ENCODE peak calls at places on chromosomes 12 and 14, in eight cellular contexts. M, I, K, W, O, U, D and G are unnamed samples.

GRCh38 chr14:72721042-72721540 is 172.8 kb downstream of the DPF3 start:
- ATAC-seq in I (no peak), U (no peak), M (no peak), W (no peak), K (no peak), O (no peak), D (no peak), G (no peak)

GRCh38 chr12:52191841-52192791 is at the start of gene KRT80:
- ATAC-seq in D (peak; percentile 95), K (peak; percentile 85), M (peak; percentile 94), I (peak; percentile 79), O (peak; percentile 88), W (peak; percentile 90), U (no peak), G (peak; percentile 95)

GRCh38 chr14:89163237-89163636 is 253.8 kb downstream of the FOXN3 start:
- ATAC-seq in K (no peak), M (no peak), D (no peak), I (no peak), W (no peak), U (peak; percentile 43), O (no peak), G (no peak)

GRCh38 chr12:20390846-20391245 is 22.5 kb downstream of the PDE3A start:
- ATAC-seq in U (no peak), I (no peak), W (no peak), M (no peak), K (no peak), O (no peak), D (no peak), G (no peak)

GRCh38 chr12:34257093-34257492 is 234.8 kb downstream of the ALG10 start:
- ATAC-seq in D (no peak), W (no peak), M (no peak), K (no peak), I (no peak), U (peak; percentile 55), O (no peak), G (no peak)

GRCh38 chr14:44154446-44154845 is 352.6 kb downstream of the FSCB start:
- ATAC-seq in K (no peak), D (no peak), U (no peak), I (no peak), M (no peak), W (no peak), O (no peak), G (no peak)

GRCh38 chr12:66529934-66530333 is 148.9 kb downstream of the GRIP1 start:
- ATAC-seq in W (no peak), O (no peak), K (no peak), M (no peak), U (no peak), D (no peak), I (no peak), G (no peak)

GRCh38 chr12:15209782-15210181 is 11.4 kb downstream of the RERG start:
- ATAC-seq in M (no peak), D (no peak), I (peak; percentile 69), U (no peak), W (no peak), K (peak; percentile 64), O (no peak), G (peak; percentile 59)

GRCh38 chr14:106094654-106095189 is 568.3 kb downstream of the TMEM121 start:
- ATAC-seq in M (no peak), K (no peak), O (no peak), I (no peak), U (no peak), W (no peak), D (peak; percentile 25), G (no peak)

GRCh38 chr12:88805692-88806091 is 225.4 kb upstream of the KITLG start:
- ATAC-seq in I (no peak), D (no peak), W (no peak), K (no peak), O (no peak), U (no peak), M (no peak), G (no peak)

GRCh38 chr12:12724421-12725085 is 7.4 kb downstream of the CDKN1B start:
- ATAC-seq in W (peak; percentile 8), M (peak; percentile 0), O (peak; percentile 34), K (peak; percentile 9), U (no peak), D (peak; percentile 10), I (no peak), G (no peak)

GRCh38 chr12:31536672-31537071 is 54.3 kb downstream of the DENND5B start:
- ATAC-seq in U (no peak), D (no peak), K (peak; percentile 46), O (no peak), W (no peak), I (no peak), M (no peak), G (no peak)

GRCh38 chr12:57574795-57575194 is 16.2 kb upstream of the PIP4K2C start:
- ATAC-seq in D (no peak), W (no peak), U (no peak), M (no peak), I (no peak), O (no peak), K (no peak), G (no peak)
- H3K36me3 ChIP-seq in D (no peaks in the 10 kb centered on the region), W (no peaks in the 10 kb centered on the region), U (peaks cover 78% of the 10 kb centered on the region), M (no peaks in the 10 kb centered on the region), I (no peaks in the 10 kb centered on the region), O (peaks cover 9% of the 10 kb centered on the region), K (no peaks in the 10 kb centered on the region), G (no peaks in the 10 kb centered on the region)

GRCh38 chr12:29241821-29242591 is 92.9 kb downstream of the FAR2 start:
- ATAC-seq in U (peak; percentile 72), W (peak; percentile 90), M (peak; percentile 56), D (peak; percentile 94), K (peak; percentile 92), O (peak; percentile 89), I (peak; percentile 92), G (peak; percentile 92)

GRCh38 chr12:29238822-29239291 is 89.8 kb downstream of the FAR2 start:
- ATAC-seq in U (no peak), K (no peak), W (no peak), O (no peak), M (no peak), D (no peak), I (no peak), G (no peak)

GRCh38 chr12:29239336-29239735 is 90.3 kb downstream of the FAR2 start:
- ATAC-seq in U (no peak), D (no peak), K (no peak), W (no peak), I (no peak), M (no peak), O (no peak), G (no peak)

GRCh38 chr12:29242921-29243431 is 93.9 kb downstream of the FAR2 start:
- ATAC-seq in D (peak; percentile 9), M (no peak), W (peak; percentile 23), O (no peak), U (peak; percentile 61), K (no peak), I (peak; percentile 76), G (no peak)

DNA sequence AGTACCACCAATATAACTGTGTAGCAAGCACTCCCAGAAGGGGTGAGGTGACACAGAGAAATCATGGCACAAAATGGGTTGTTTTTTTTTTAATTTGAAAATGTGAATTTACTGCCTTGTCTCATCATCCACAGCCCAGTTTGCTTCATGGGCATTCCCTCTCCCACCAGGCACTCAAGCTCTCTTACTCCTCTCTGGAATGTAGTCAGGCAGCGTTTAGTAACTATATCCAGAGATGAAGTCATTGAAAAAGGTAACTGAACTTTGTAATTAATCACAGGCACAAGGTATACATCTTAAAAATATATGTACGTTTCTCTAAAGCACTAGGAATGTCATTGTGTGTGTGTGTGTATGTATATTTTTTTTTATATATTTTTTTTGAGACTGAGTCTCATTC is 91.4 kb downstream of the FAR2 start:
- ATAC-seq in O (no peak), K (no peak), M (no peak), U (no peak), W (no peak), D (no peak), I (no peak), G (no peak)
- H3K27ac ChIP-seq in O (no peak overlapping the region), K (no peak overlapping the region), M (no peak overlapping the region), U (no peak overlapping the region), W (no peak overlapping the region), D (no peak overlapping the region), I (no peak overlapping the region), G (no peak overlapping the region)

GRCh38 chr14:100152091-100152490 is 7.4 kb downstream of the DEGS2 start:
- ATAC-seq in O (no peak), I (no peak), W (no peak), M (no peak), K (no peak), U (no peak), D (no peak), G (no peak)
- TF ChIP-seq POLR2A in O (no peak), I (no peak), W (no peak), M (no peak), K (no peak), U (no peak), D (no peak), G (no peak)

DNA sequence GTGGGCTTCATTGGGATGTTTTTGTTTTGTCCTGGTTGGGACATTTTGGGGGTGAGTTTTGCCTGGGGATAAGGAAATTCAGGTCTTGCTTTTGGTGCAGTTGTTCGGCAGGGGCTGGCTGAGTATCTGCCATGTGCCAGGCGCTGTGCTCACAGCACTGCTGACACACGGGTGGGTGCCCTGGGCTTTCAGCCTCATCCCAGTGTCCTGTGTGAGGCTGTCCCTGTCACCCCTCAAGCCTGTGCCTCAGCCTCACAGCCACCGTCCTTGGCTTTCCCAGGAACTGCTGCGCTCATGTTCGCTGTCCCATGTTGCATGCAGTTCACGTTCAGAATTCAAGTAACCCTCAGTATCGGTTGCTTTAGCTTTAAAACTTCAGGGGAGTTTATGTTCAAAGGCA is 24.9 kb downstream of the XRCC3 start:
- ATAC-seq in I (no peak), K (no peak), O (no peak), M (no peak), U (no peak), W (no peak), D (no peak), G (no peak)
- H3K36me3 ChIP-seq in I (peaks cover 42% of the 10 kb centered on the region), K (peaks cover 53% of the 10 kb centered on the region), O (peaks cover 18% of the 10 kb centered on the region), M (peaks cover 19% of the 10 kb centered on the region), U (peaks cover 59% of the 10 kb centered on the region), W (peaks cover 2% of the 10 kb centered on the region), D (peaks cover 16% of the 10 kb centered on the region), G (peaks cover 77% of the 10 kb centered on the region)

DNA sequence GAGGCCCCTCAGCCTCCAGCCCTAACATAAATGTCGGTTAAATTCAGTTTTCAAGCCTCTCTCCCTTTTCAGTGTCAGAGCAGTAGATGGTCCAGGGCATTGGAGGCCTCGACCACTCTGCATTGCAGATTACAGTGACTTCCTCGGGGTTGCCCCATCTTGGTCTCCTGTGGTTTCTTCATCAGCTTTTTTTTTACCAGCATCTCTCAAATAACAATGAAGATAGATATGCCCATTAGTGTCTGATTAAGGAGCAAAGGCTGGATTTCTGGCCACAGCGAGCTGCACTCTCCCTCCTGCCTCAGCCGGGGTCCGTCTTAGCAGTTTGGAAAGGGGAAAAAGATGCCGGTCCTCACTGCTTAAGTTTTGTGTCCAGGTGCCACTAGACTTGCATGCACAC is 49.7 kb downstream of the C14orf132 start:
- ATAC-seq in M (no peak), W (no peak), K (no peak), U (no peak), D (no peak), I (no peak), O (no peak), G (no peak)
- H3K27ac ChIP-seq in M (no peak overlapping the region), W (no peak overlapping the region), K (no peak overlapping the region), U (no peak overlapping the region), D (no peak overlapping the region), I (no peak overlapping the region), O (no peak overlapping the region), G (no peak overlapping the region)

DNA sequence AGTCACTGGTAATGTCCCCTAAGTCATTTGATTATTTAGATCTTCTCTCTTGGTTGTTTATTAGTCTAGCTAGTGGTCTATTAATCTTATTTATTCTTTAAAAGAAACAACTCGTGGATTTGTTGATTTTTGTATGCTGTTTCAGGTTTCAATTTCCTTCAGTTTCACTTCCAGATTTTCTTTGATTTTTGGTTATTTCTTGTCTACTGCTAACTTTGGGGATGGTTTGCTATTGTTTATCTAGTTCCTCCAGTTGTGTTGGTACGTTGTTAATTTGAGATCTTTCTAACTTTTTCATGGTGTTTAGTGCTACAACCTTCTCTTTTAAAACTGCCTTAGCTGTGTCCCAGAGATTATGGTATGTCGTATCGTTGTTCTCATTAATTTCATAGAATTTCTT is 18.5 kb upstream of the CD69 start:
- ATAC-seq in O (no peak), M (no peak), I (no peak), D (no peak), W (no peak), K (no peak), U (no peak), G (no peak)
- TF ChIP-seq POLR2A in O (no peak), M (no peak), I (no peak), D (no peak), W (no peak), K (no peak), U (no peak), G (no peak)